ENCODE peak calls at places on chromosomes 2 and 18, in four cellular contexts. One of them, this sample, is unnamed.

GRCh38 chr18:7646174-7646886 is 79.2 kb downstream of the PTPRM start:
- DNase-seq in fibroblast of mammary gland: no peak
- DNase-seq in A549: no peak
- DNase-seq in right lobe of liver: no peak
- DNase-seq in this sample: no peak

GRCh38 chr2:109615637-109616144 is 1.5 kb downstream of the SOWAHC start:
- DNase-seq in A549: no peak
- DNase-seq in right lobe of liver: peak; percentile 78
- DNase-seq in fibroblast of mammary gland: no peak
- DNase-seq in this sample: no peak

GRCh38 chr2:147364597-147364996 is 480.2 kb upstream of the ACVR2A start:
- DNase-seq in right lobe of liver: no peak
- DNase-seq in fibroblast of mammary gland: no peak
- DNase-seq in A549: no peak
- DNase-seq in this sample: no peak

GRCh38 chr2:197079414-197079813 is 152.9 kb upstream of the PGAP1 start:
- DNase-seq in A549: no peak
- DNase-seq in fibroblast of mammary gland: no peak
- DNase-seq in right lobe of liver: no peak
- DNase-seq in this sample: no peak

GRCh38 chr2:178412047-178412446 is 38.9 kb downstream of the PRKRA start:
- DNase-seq in A549: no peak
- DNase-seq in fibroblast of mammary gland: no peak
- DNase-seq in right lobe of liver: no peak
- DNase-seq in this sample: no peak

GRCh38 chr18:58183226-58183625 is 139.2 kb downstream of the NEDD4L start:
- DNase-seq in A549: no peak
- DNase-seq in right lobe of liver: no peak
- DNase-seq in fibroblast of mammary gland: no peak
- DNase-seq in this sample: no peak

GRCh38 chr2:69026026-69026425 is 13.0 kb downstream of the ANTXR1 start:
- DNase-seq in A549: no peak
- DNase-seq in fibroblast of mammary gland: peak; percentile 61
- DNase-seq in right lobe of liver: peak; percentile 53
- DNase-seq in this sample: peak; percentile 72

GRCh38 chr2:105712981-105713596 is 31.6 kb upstream of the NCK2 start:
- DNase-seq in fibroblast of mammary gland: peak; percentile 78
- DNase-seq in right lobe of liver: no peak
- DNase-seq in A549: no peak
- DNase-seq in this sample: peak; percentile 45

GRCh38 chr2:61632276-61633169 is 94.4 kb upstream of the XPO1 start:
- DNase-seq in fibroblast of mammary gland: no peak
- DNase-seq in A549: no peak
- DNase-seq in right lobe of liver: no peak
- DNase-seq in this sample: peak; percentile 20

GRCh38 chr2:4047961-4048891 is 344.9 kb downstream of the DCDC2C start:
- DNase-seq in fibroblast of mammary gland: no peak
- DNase-seq in right lobe of liver: no peak
- DNase-seq in A549: no peak
- DNase-seq in this sample: peak; percentile 53

GRCh38 chr2:70468898-70469297 is 84.7 kb downstream of the TGFA start:
- DNase-seq in right lobe of liver: no peak
- DNase-seq in fibroblast of mammary gland: no peak
- DNase-seq in A549: no peak
- DNase-seq in this sample: no peak

GRCh38 chr2:119630121-119630520 is 48.9 kb upstream of the TMEM177 start:
- DNase-seq in fibroblast of mammary gland: no peak
- DNase-seq in right lobe of liver: no peak
- DNase-seq in A549: no peak
- DNase-seq in this sample: no peak

GRCh38 chr2:172119089-172119488 is 16.4 kb upstream of the DLX2 start:
- DNase-seq in fibroblast of mammary gland: peak; percentile 76
- DNase-seq in A549: no peak
- DNase-seq in right lobe of liver: no peak
- DNase-seq in this sample: peak; percentile 90

GRCh38 chr2:70103531-70104061 is 16.3 kb downstream of the PCBP1 start:
- DNase-seq in A549: no peak
- DNase-seq in right lobe of liver: peak; percentile 62
- DNase-seq in fibroblast of mammary gland: no peak
- DNase-seq in this sample: no peak

GRCh38 chr18:79510046-79510685 is 114.4 kb downstream of the NFATC1 start:
- DNase-seq in right lobe of liver: peak; percentile 23
- DNase-seq in fibroblast of mammary gland: no peak
- DNase-seq in A549: no peak
- DNase-seq in this sample: no peak

DNA sequence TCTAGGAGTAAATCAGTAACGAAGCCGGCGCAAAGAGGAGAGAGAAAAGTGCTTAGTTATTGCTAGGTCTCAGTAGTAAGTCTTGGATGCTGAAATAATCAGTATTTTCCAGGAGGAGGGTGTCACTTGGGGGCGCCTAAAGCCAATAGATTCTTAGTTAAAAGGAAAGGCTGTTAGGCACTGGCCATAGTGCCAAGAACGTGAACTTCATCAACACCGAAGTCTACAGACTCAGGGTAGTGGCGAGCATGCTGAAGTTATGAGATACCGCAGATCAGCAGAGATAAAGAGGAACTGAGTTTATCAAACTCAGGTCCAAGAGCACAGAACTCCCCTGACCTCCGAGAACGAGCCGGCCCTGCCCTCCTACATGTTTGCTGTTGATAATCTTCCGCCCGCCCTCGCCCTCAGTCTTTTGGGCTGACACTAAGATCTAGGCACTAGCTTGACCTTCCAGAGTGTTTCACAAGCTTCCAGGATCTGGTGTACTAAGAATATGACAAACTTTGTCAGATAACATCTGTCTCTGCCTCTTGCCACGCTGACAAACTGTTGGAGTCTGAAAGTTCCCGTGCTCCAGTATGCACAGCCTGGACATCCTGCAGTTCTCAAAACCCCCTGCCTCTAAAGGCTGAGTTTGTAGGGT is 49.2 kb downstream of the CYB5A start:
- DNase-seq in A549: no peak
- DNase-seq in right lobe of liver: peak; percentile 85
- DNase-seq in fibroblast of mammary gland: peak; percentile 48
- DNase-seq in this sample: peak; percentile 37
- H3K4me3 ChIP-seq in A549: no peak overlapping the region
- H3K4me3 ChIP-seq in right lobe of liver: no peak overlapping the region
- H3K4me3 ChIP-seq in fibroblast of mammary gland: no peak overlapping the region
- H3K4me3 ChIP-seq in this sample: no peak overlapping the region

GRCh38 chr2:151614159-151614558 is 120.1 kb downstream of the NEB start:
- DNase-seq in A549: no peak
- DNase-seq in fibroblast of mammary gland: no peak
- DNase-seq in right lobe of liver: no peak
- DNase-seq in this sample: no peak

GRCh38 chr2:151614606-151615306 is 119.5 kb downstream of the NEB start:
- DNase-seq in A549: no peak
- DNase-seq in right lobe of liver: no peak
- DNase-seq in fibroblast of mammary gland: no peak
- DNase-seq in this sample: no peak

GRCh38 chr2:151616760-151617339 is 117.4 kb downstream of the NEB start:
- DNase-seq in A549: no peak
- DNase-seq in fibroblast of mammary gland: no peak
- DNase-seq in right lobe of liver: no peak
- DNase-seq in this sample: no peak

GRCh38 chr2:151619337-151619989 is 114.8 kb downstream of the NEB start:
- DNase-seq in A549: no peak
- DNase-seq in fibroblast of mammary gland: peak; percentile 69
- DNase-seq in right lobe of liver: no peak
- DNase-seq in this sample: peak; percentile 35
- TF ChIP-seq CTCF in A549: no peak
- TF ChIP-seq CTCF in fibroblast of mammary gland: peak; percentile 9
- TF ChIP-seq CTCF in right lobe of liver: no peak
- TF ChIP-seq CTCF in this sample: no peak

DNA sequence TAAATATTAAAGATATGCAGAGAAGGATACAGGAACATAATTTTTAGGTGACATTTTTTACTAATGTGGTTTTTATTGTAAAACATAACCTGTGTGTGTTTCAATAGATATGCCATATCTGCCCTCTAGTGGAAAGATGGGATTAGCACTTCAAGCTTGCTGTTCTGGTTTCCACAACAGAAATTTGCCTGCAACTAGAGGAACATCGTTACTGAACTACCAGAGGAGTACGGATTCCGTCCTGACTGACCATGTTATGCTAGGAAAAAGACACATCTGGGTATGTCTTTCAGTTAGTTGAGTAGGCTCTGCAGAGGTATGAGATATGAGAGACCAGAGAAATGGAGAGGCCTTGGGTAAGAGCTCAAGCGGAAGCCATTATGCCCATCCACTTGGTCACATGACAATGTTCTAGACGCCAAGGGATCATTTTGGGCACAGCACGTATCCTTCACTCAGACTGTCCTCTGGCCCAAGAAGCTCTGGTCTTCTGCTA is 104.9 kb downstream of the MBD2 start:
- DNase-seq in A549: peak; percentile 8
- DNase-seq in fibroblast of mammary gland: peak; percentile 76
- DNase-seq in right lobe of liver: no peak
- DNase-seq in this sample: peak; percentile 80
- H3K4me3 ChIP-seq in A549: no peak overlapping the region
- H3K4me3 ChIP-seq in fibroblast of mammary gland: peak overlapping the region; percentile 23
- H3K4me3 ChIP-seq in right lobe of liver: peak overlapping the region; percentile 39
- H3K4me3 ChIP-seq in this sample: no peak overlapping the region

DNA sequence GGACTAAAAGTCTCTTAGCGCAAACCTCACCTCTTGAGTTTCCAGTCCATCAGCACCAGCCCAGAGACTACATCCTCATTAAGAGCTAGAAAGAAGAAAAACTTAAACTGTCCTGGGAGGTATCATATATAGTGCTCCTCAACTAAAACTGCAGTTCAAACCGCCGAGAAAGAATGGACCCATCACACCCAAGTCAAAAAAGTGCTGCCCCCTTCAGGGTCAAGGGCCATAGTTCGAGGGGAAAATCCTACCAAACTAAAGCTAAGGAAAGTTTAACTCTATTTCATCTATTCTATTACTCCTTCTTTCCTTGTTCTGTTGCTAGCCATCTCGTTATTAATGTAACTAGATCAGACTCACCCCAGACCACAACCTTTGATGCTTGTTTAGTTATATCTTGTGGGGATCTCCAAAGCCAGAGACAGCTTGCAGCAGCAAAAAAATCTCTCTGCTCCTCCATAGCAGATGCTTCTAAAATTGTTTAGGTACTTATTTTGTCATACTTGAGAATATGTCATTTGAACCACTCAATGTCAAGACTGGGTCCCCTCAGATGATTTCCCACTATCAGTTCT is 134.5 kb upstream of the RMP24 start:
- DNase-seq in fibroblast of mammary gland: no peak
- DNase-seq in A549: no peak
- DNase-seq in right lobe of liver: no peak
- DNase-seq in this sample: no peak
- TF ChIP-seq CTCF in fibroblast of mammary gland: no peak
- TF ChIP-seq CTCF in A549: no peak
- TF ChIP-seq CTCF in right lobe of liver: no peak
- TF ChIP-seq CTCF in this sample: no peak

GRCh38 chr2:100207411-100207885 is 65.1 kb upstream of the AFF3 start:
- DNase-seq in A549: no peak
- DNase-seq in right lobe of liver: no peak
- DNase-seq in fibroblast of mammary gland: no peak
- DNase-seq in this sample: no peak
- H3K4me3 ChIP-seq in A549: no peak overlapping the region
- H3K4me3 ChIP-seq in right lobe of liver: no peak overlapping the region
- H3K4me3 ChIP-seq in fibroblast of mammary gland: no peak overlapping the region
- H3K4me3 ChIP-seq in this sample: no peak overlapping the region

DNA sequence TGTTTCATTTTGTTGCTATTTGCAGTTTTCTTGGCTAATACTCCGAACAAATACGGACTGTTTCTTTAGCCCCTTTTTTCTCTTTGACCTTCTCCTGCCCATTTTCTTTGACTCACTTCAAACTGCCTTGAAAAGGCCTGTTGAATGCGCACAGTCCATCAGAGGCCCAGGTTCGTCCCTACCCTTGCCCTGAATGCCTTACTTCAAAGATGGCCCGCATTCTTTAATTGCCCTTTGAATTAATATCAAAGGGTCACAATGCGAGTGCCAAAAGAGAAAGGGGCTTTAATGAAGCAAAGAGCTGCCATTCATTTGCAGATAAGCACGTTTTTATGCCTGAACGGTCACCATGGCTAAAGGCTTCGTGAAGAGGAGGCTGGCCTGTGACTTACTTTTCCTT is 29.7 kb downstream of the PAX3 start:
- DNase-seq in fibroblast of mammary gland: no peak
- DNase-seq in right lobe of liver: no peak
- DNase-seq in A549: no peak
- DNase-seq in this sample: no peak
- TF ChIP-seq CTCF in fibroblast of mammary gland: no peak
- TF ChIP-seq CTCF in right lobe of liver: no peak
- TF ChIP-seq CTCF in A549: no peak
- TF ChIP-seq CTCF in this sample: no peak

DNA sequence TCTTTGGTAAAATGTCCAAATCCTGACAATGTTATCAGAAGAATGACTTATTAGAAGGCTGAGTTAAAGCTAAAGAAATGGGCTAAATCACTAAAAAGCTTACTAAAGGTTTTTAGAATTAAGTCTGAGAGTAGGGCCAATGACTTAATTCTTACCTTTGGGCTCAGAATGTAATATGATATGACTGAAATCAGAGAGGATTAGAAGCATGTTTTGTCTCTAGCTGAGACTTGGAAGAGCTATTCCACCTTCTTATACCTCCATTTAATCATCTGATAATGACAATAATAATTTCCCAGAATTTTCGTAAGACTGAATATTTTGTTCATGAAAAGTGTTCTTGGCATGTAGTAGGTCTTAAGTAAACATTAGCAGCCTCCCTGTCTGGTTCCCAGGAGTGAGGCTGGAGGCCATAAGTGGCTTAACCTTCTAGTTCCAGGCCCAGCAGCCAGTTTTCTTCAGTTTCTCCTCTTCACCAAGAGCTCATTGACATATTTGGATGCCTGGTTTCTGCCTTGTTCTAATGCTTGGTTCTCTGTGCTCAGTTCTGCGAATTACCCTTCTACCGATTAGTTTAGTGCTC is 25.5 kb upstream of the E2F6 start:
- DNase-seq in A549: no peak
- DNase-seq in fibroblast of mammary gland: no peak
- DNase-seq in right lobe of liver: no peak
- DNase-seq in this sample: no peak
- H3K4me3 ChIP-seq in A549: no peak overlapping the region
- H3K4me3 ChIP-seq in fibroblast of mammary gland: no peak overlapping the region
- H3K4me3 ChIP-seq in right lobe of liver: no peak overlapping the region
- H3K4me3 ChIP-seq in this sample: no peak overlapping the region